ENCODE peak calls at places on chromosomes 7 and 10, in six cellular contexts. C, V, O, A, E and Y are unnamed samples.

GRCh38 chr10:79413196-79413595 is 32.2 kb downstream of the ZCCHC24 start:
- DNase-seq in C (no peak), V (no peak), O (no peak), A (no peak), E (no peak), Y (no peak)

GRCh38 chr10:93415693-93416092 is 66.4 kb downstream of the MYOF start:
- DNase-seq in C (no peak), V (no peak), O (no peak), A (no peak), E (no peak), Y (no peak)

GRCh38 chr10:75743231-75743864 is 311.9 kb downstream of the LRMDA start:
- DNase-seq in C (no peak), V (no peak), O (no peak), A (no peak), E (no peak), Y (no peak)

GRCh38 chr10:130463876-130464360 is 327.7 kb downstream of the GLRX3 start:
- DNase-seq in C (peak; percentile 81), V (no peak), O (no peak), A (no peak), E (no peak), Y (no peak)

GRCh38 chr7:111486472-111487142 is 75.7 kb downstream of the IMMP2L start:
- DNase-seq in C (no peak), V (peak; percentile 19), O (no peak), A (peak; percentile 27), E (peak; percentile 74), Y (peak; percentile 9)

GRCh38 chr7:100266576-100267354 is 40.7 kb upstream of the SPDYE3 start:
- DNase-seq in C (no peak), V (no peak), O (no peak), A (no peak), E (no peak), Y (peak; percentile 26)

GRCh38 chr7:127983804-127984332 is 47.4 kb downstream of the LRRC4 start:
- DNase-seq in C (no peak), V (no peak), O (no peak), A (peak; percentile 6), E (no peak), Y (no peak)

GRCh38 chr7:69813637-69814240 is 215.5 kb downstream of the AUTS2 start:
- DNase-seq in C (no peak), V (no peak), O (no peak), A (no peak), E (no peak), Y (no peak)

GRCh38 chr7:44967571-44968446 is 11.0 kb downstream of the MYO1G start:
- DNase-seq in C (no peak), V (no peak), O (peak; percentile 35), A (no peak), E (peak; percentile 79), Y (peak; percentile 61)

GRCh38 chr7:51160990-51161615 is 155.5 kb downstream of the COBL start:
- DNase-seq in C (peak; percentile 43), V (peak; percentile 40), O (peak; percentile 58), A (peak; percentile 69), E (peak; percentile 81), Y (peak; percentile 76)

GRCh38 chr10:118704711-118705110 is 50.1 kb downstream of the CACUL1 start:
- DNase-seq in C (no peak), V (no peak), O (no peak), A (no peak), E (no peak), Y (no peak)

GRCh38 chr10:30820282-30820991 is 190.9 kb upstream of the LYZL2 start:
- DNase-seq in C (no peak), V (peak; percentile 88), O (no peak), A (no peak), E (peak; percentile 48), Y (no peak)

GRCh38 chr10:132245056-132245455 is 58.3 kb downstream of the DPYSL4 start:
- DNase-seq in C (no peak), V (no peak), O (no peak), A (no peak), E (no peak), Y (no peak)

GRCh38 chr10:70115948-70116682 is 16.5 kb downstream of the AIFM2 start:
- DNase-seq in C (peak; percentile 44), V (no peak), O (peak; percentile 73), A (peak; percentile 73), E (peak; percentile 80), Y (peak; percentile 61)

GRCh38 chr10:57638411-57638810 is 629.3 kb downstream of the IPMK start:
- DNase-seq in C (no peak), V (no peak), O (no peak), A (no peak), E (no peak), Y (no peak)

GRCh38 chr10:22251751-22252285 is 34.0 kb upstream of the EBLN1 start:
- DNase-seq in C (peak; percentile 16), V (no peak), O (peak; percentile 85), A (peak; percentile 54), E (peak; percentile 82), Y (peak; percentile 44)

GRCh38 chr10:3981300-3981699 is 196.3 kb upstream of the KLF6 start:
- DNase-seq in C (no peak), V (no peak), O (no peak), A (no peak), E (no peak), Y (no peak)

GRCh38 chr7:133528796-133529195 is 275.9 kb downstream of the EXOC4 start:
- DNase-seq in C (no peak), V (no peak), O (no peak), A (no peak), E (peak; percentile 27), Y (no peak)

GRCh38 chr7:43479543-43479942 is 103.4 kb upstream of the STK17A start:
- DNase-seq in C (no peak), V (no peak), O (no peak), A (no peak), E (no peak), Y (no peak)

GRCh38 chr7:43481905-43482678 is 100.8 kb upstream of the STK17A start:
- DNase-seq in C (no peak), V (peak; percentile 5), O (no peak), A (no peak), E (no peak), Y (no peak)

GRCh38 chr7:43480581-43480980 is 102.3 kb upstream of the STK17A start:
- DNase-seq in C (no peak), V (no peak), O (no peak), A (no peak), E (no peak), Y (no peak)

GRCh38 chr7:43475983-43476382 is 106.9 kb upstream of the STK17A start:
- DNase-seq in C (no peak), V (no peak), O (no peak), A (no peak), E (no peak), Y (no peak)

GRCh38 chr7:43479042-43479441 is 103.9 kb upstream of the STK17A start:
- DNase-seq in C (no peak), V (no peak), O (no peak), A (no peak), E (no peak), Y (no peak)
- TF ChIP-seq CTCF in C (no peak), V (no peak), O (no peak), A (peak; percentile 9), E (peak; percentile 19), Y (no peak)

GRCh38 chr10:64976150-64976549 is 1454.9 kb downstream of the REEP3 start:
- DNase-seq in C (no peak), V (no peak), O (no peak), A (no peak), E (no peak), Y (no peak)

GRCh38 chr10:64973391-64973790 is 1452.2 kb downstream of the REEP3 start:
- DNase-seq in C (no peak), V (no peak), O (no peak), A (no peak), E (no peak), Y (no peak)

DNA sequence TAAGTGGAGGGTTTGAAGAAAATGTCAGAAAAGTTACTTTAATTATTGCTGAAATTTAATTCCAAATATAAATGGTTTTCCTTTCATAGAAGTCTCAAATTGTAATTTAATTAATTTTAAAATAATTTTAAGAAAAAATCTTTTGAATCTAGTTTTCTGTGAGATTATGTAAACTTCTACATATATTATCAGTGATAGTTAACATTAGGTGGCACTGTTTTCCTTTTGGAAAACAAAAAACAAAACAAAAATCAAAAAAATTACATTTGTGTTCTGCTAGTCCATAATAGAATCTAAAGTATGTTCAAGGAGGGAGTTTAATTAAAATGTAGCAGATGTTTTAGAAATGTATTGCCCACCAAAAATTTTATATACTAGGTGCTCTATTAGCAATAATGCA is 1456.7 kb downstream of the REEP3 start:
- DNase-seq in C (no peak), V (no peak), O (no peak), A (no peak), E (no peak), Y (no peak)
- TF ChIP-seq CTCF in C (no peak), V (no peak), O (no peak), A (no peak), E (peak; percentile 39), Y (no peak)

GRCh38 chr7:139505563-139505962 is 17.9 kb upstream of the CLEC2L start:
- DNase-seq in C (no peak), V (no peak), O (no peak), A (peak; percentile 13), E (peak; percentile 41), Y (peak; percentile 60)
- TF ChIP-seq CTCF in C (no peak), V (peak; percentile 37), O (no peak), A (no peak), E (peak; percentile 47), Y (peak; percentile 68)

DNA sequence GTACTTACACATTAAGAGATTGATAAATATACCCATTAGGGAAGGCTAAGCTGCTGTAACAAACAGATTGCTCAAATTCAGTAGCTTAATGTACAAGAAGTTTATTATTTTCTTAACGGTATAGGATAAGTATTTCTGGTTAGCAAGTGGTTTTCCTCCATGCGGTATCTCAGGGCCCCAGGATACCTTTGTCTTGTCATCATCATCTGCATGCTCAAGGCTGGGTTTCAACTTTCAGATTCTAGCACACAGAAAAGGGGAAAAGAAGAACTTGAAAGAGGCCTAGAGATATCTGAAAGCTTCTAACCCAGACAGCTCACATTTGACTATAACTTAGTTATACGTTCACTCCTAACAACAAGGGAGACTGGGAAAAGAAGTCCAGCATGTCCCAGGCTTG is 11.8 kb upstream of the GALNT17 start:
- DNase-seq in C (no peak), V (no peak), O (no peak), A (no peak), E (no peak), Y (no peak)
- TF ChIP-seq CTCF in C (no peak), V (no peak), O (no peak), A (no peak), E (no peak), Y (no peak)